ENCODE peak calls at places on chromosomes 5 and 9, in six cellular contexts. D is breast epithelium, S is gastrocnemius medialis, M is fibroblast of lung, C is HCT116, A is thyroid gland. B is an unnamed sample. For H3K4me1, the result is how much of the 10 kb centered on the place peaks cover.

GRCh38 chr5:32909207-32909606 is 198.1 kb downstream of the NPR3 start:
- DNase-seq in C (no peak), M (peak), S (no peak), D (no peak), A (no peak), B (no peak)

GRCh38 chr5:150301170-150301505 is 1.6 kb downstream of the ARSI start:
- DNase-seq in A (no peak), M (peak), D (no peak), C (no peak), S (no peak), B (no peak)

GRCh38 chr9:78297672-78297961 is 692 bp downstream of the PSAT1 start:
- DNase-seq in D (no peak), S (no peak), C (no peak), A (no peak), M (no peak), B (no peak)

GRCh38 chr9:40926404-40927259 is 201.8 kb downstream of the FOXD4L6 start:
- DNase-seq in S (no peak), D (no peak), M (no peak), C (no peak), A (no peak), B (no peak)

GRCh38 chr9:115847245-115847644 is 306.3 kb upstream of the PAPPA start:
- DNase-seq in C (no peak), A (no peak), D (no peak), S (no peak), M (peak), B (no peak)

GRCh38 chr9:130898552-130898852 is 1.9 kb upstream of the QRFP start:
- DNase-seq in S (no peak), A (no peak), D (no peak), M (no peak), C (no peak), B (no peak)

GRCh38 chr5:54758038-54758437 is 227.4 kb downstream of the ESM1 start:
- DNase-seq in D (no peak), M (peak), A (no peak), C (no peak), S (no peak), B (no peak)

GRCh38 chr9:115524467-115525059 is 406.6 kb upstream of the TNC start:
- DNase-seq in S (no peak), M (peak), D (no peak), A (no peak), C (peak), B (no peak)

GRCh38 chr9:116055536-116055935 is 98.1 kb upstream of the PAPPA start:
- DNase-seq in A (no peak), S (no peak), M (peak), D (no peak), C (no peak), B (no peak)

GRCh38 chr5:32251864-32252458 is 60.8 kb downstream of the MTMR12 start:
- DNase-seq in C (no peak), A (no peak), M (no peak), D (no peak), S (no peak), B (no peak)

GRCh38 chr9:10704720-10705119 is 91.9 kb upstream of the PTPRD start:
- DNase-seq in C (no peak), D (no peak), S (no peak), A (no peak), M (peak), B (no peak)

GRCh38 chr5:63439537-63439936 is 522.7 kb downstream of the HTR1A start:
- DNase-seq in C (no peak), A (no peak), S (no peak), D (no peak), M (no peak), B (no peak)

GRCh38 chr9:101311759-101312420 is 72.9 kb downstream of the BAAT start:
- DNase-seq in M (peak), D (no peak), C (peak), A (no peak), S (no peak), B (no peak)

GRCh38 chr5:31798168-31798567 is 159.2 kb downstream of the PDZD2 start:
- DNase-seq in C (no peak), D (no peak), M (no peak), S (no peak), A (no peak), B (no peak)

GRCh38 chr5:149781612-149782011 is 51.5 kb downstream of the PPARGC1B start:
- DNase-seq in S (no peak), D (no peak), M (no peak), A (no peak), C (no peak), B (no peak)

GRCh38 chr9:99259231-99259918 is 37.3 kb downstream of the SEC61B start:
- DNase-seq in D (peak), M (peak), A (peak), S (peak), C (no peak), B (peak)

GRCh38 chr5:147290261-147290660 is 55.4 kb downstream of the STK32A start:
- DNase-seq in S (no peak), C (no peak), A (peak), D (no peak), M (no peak), B (no peak)

GRCh38 chr5:102843997-102844396 is 88.9 kb downstream of the PAM start:
- DNase-seq in S (no peak), D (no peak), A (no peak), C (no peak), M (no peak), B (no peak)

GRCh38 chr9:16484744-16485143 is 385.7 kb downstream of the BNC2 start:
- DNase-seq in A (no peak), M (peak), D (no peak), C (no peak), S (no peak), B (no peak)

GRCh38 chr5:110973510-110973909 is 98.0 kb upstream of the TSLP start:
- DNase-seq in M (no peak), C (no peak), S (no peak), A (no peak), D (no peak), B (no peak)

GRCh38 chr5:127666043-127666716 is 17.3 kb downstream of the CTXN3 start:
- DNase-seq in D (no peak), M (no peak), C (no peak), A (no peak), S (no peak), B (no peak)

GRCh38 chr5:7856855-7857254 is 5.9 kb upstream of the CFAP90 start:
- DNase-seq in A (no peak), S (no peak), M (peak), C (peak), D (no peak), B (no peak)

GRCh38 chr9:92721548-92721947 is 43.1 kb downstream of the BICD2 start:
- DNase-seq in S (no peak), A (no peak), D (no peak), M (no peak), C (no peak), B (no peak)
- H3K4me1 ChIP-seq in S (under half), A (under half), D (under half), M (under half), C (under half), B (under half)

GRCh38 chr9:127506117-127506813 is 55.0 kb downstream of the LRSAM1 start:
- DNase-seq in S (no peak), C (no peak), A (no peak), M (no peak), D (no peak), B (no peak)
- TF ChIP-seq CTCF in S (no peak), C (no peak), A (no peak), M (no peak), D (peak), B (no peak)

GRCh38 chr9:27369591-27369990 is 72.6 kb upstream of the EQTN start:
- DNase-seq in C (no peak), A (no peak), M (no peak), S (no peak), D (no peak), B (no peak)
- H3K4me1 ChIP-seq in C (under half), A (under half), M (under half), S (half or more), D (under half), B (under half)

GRCh38 chr9:4667681-4668080 is 1.4 kb upstream of the SPATA6L start:
- DNase-seq in M (no peak), D (no peak), A (no peak), C (no peak), S (no peak), B (no peak)
- TF ChIP-seq CTCF in M (no peak), D (no peak), A (no peak), C (no peak), S (no peak), B (no peak)

GRCh38 chr9:95070549-95071021 is 246.9 kb downstream of the FANCC start:
- DNase-seq in M (no peak), A (no peak), C (no peak), S (no peak), D (no peak), B (no peak)
- H3K4me1 ChIP-seq in M (under half), A (half or more), C (under half), S (half or more), D (under half), B (under half)

GRCh38 chr5:84092738-84093137 is 291.9 kb downstream of the EDIL3 start:
- DNase-seq in S (no peak), A (no peak), M (no peak), D (no peak), C (no peak), B (no peak)

GRCh38 chr5:84086517-84086916 is 298.2 kb downstream of the EDIL3 start:
- DNase-seq in S (no peak), A (no peak), C (no peak), D (no peak), M (peak), B (no peak)

GRCh38 chr5:84091400-84091799 is 293.3 kb downstream of the EDIL3 start:
- DNase-seq in M (no peak), S (no peak), A (no peak), C (no peak), D (no peak), B (no peak)

GRCh38 chr5:84085387-84086041 is 299.2 kb downstream of the EDIL3 start:
- DNase-seq in C (no peak), D (no peak), M (no peak), A (no peak), S (no peak), B (no peak)

DNA sequence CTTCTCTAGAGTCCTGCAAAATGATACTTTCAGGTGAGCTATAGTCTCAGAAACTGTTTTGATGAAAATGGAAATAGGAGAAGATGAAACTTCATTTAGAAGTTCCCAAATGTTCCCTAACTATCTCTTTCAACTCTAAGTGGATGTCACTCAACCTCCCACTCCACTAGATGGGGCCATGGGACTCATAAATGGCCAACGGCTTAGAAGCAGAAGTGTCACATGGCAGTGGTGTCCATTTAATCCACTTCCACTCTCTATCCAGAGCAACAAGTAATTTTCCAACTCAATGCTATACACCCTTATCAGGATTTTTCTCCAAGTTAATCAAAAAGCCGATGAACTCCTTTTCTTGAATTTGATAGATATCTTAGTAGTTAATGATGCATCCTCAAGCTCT is 295.7 kb downstream of the EDIL3 start:
- DNase-seq in S (no peak), M (peak), A (no peak), D (no peak), C (peak), B (no peak)
- TF ChIP-seq CTCF in S (no peak), M (peak), A (no peak), D (no peak), C (peak), B (no peak)

GRCh38 chr5:78592735-78593386 is 55.7 kb downstream of the LHFPL2 start:
- DNase-seq in C (no peak), A (no peak), S (no peak), D (no peak), M (no peak), B (no peak)
- H3K4me1 ChIP-seq in C (under half), A (under half), S (half or more), D (under half), M (under half), B (under half)

GRCh38 chr5:172725785-172726184 is 45.2 kb downstream of the DUSP1 start:
- DNase-seq in M (no peak), S (no peak), D (no peak), C (no peak), A (no peak), B (no peak)
- TF ChIP-seq CTCF in M (no peak), S (no peak), D (no peak), C (no peak), A (no peak), B (no peak)

DNA sequence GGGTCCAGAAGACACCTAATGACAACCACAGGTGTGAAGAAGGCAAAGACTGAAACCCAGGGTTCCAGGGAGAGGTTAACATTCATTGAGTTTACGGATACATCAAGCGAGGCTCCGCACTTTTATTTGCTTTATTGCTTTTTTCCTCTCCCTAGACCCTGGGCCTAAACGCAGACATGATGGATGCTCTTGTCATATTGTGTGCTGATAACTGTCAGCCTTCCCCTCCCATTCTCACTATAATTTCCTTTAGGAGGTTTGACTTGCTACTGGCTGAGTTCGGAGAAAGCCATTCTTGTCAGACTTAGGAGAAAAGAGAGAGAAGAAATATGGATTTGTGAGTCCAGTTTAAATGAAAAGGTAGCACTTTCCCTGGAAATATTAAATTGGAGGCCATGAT is 471.7 kb downstream of the DNAH5 start:
- DNase-seq in D (no peak), A (no peak), S (no peak), C (no peak), M (no peak), B (no peak)
- H3K4me1 ChIP-seq in D (under half), A (under half), S (under half), C (under half), M (under half), B (under half)

GRCh38 chr5:10324519-10325370 is 17.0 kb upstream of the CMBL start:
- DNase-seq in A (no peak), D (no peak), C (no peak), M (no peak), S (no peak), B (no peak)
- TF ChIP-seq CTCF in A (no peak), D (no peak), C (no peak), M (no peak), S (no peak), B (no peak)

B was measured in CD8-positive, alpha-beta T cell.